ENCODE peak calls at places on chromosomes 1 and 21, in nine cellular contexts. B is C1 segment of cervical spinal cord; Q is A549; Z is activated CD4-positive, alpha-beta T cell treated with anti-CD3 and anti-CD28 coated beads, Interleukin-2, amount 50 U/mL, for 1 hour; L is right cardiac atrium; D is activated naive CD8-positive, alpha-beta T cell treated with anti-CD3 and anti-CD28 coated beads, Interleukin-2, amount 50 U/mL, for 24 hours; I is NCI-H526 treated with DMSO at 0.1 percent for 48 hours; J is HCEC 1CT; Y is stimulated activated naive CD8-positive, alpha-beta T cell treated with anti-CD3 and anti-CD28 coated beads, Interleukin-15, Interleukin-2, amounts not matched to agents 100 U/mL and 50 U/mL, for 24 hours. A is an unnamed sample.

GRCh38 chr1:30342535-30343141 is 380.7 kb downstream of the MATN1 start:
- DNase-seq in Z (no peak), J (no peak), L (no peak), B (no peak), I (no peak), D (no peak), Y (no peak), Q (no peak), A (no peak)

GRCh38 chr1:15057834-15058233 is 95.7 kb upstream of the TMEM51 start:
- DNase-seq in Z (no peak), I (no peak), Y (no peak), L (no peak), B (no peak), D (no peak), Q (no peak), J (no peak), A (no peak)

GRCh38 chr1:2300004-2300771 is 72.1 kb downstream of the SKI start:
- DNase-seq in Y (peak; percentile 89), I (no peak), L (peak; percentile 69), B (no peak), Q (no peak), Z (peak; percentile 73), D (peak; percentile 88), J (no peak), A (no peak)

GRCh38 chr1:33268927-33269610 is 12.8 kb downstream of the ZNF362 start:
- DNase-seq in Z (no peak), Q (no peak), J (no peak), B (no peak), I (no peak), D (no peak), L (no peak), Y (no peak), A (no peak)

GRCh38 chr1:214494706-214495105 is 56.7 kb downstream of the PTPN14 start:
- DNase-seq in J (no peak), B (no peak), D (no peak), L (no peak), Y (no peak), I (no peak), Q (peak; percentile 39), Z (no peak), A (peak; percentile 29)

GRCh38 chr1:5936621-5937372 is 55.4 kb downstream of the NPHP4 start:
- DNase-seq in Y (no peak), B (no peak), Z (no peak), Q (no peak), I (no peak), J (no peak), D (no peak), L (no peak), A (no peak)

GRCh38 chr1:91596474-91596873 is 95.8 kb downstream of the CDC7 start:
- DNase-seq in L (no peak), Z (no peak), Y (no peak), B (no peak), J (peak; percentile 37), D (no peak), Q (no peak), I (no peak), A (no peak)

GRCh38 chr1:16677552-16678423 is 11.0 kb upstream of the RNU1-3 start:
- DNase-seq in Q (peak; percentile 82), I (no peak), D (peak; percentile 72), Y (peak; percentile 73), J (peak; percentile 47), B (no peak), L (peak; percentile 43), Z (no peak), A (peak; percentile 30)

GRCh38 chr1:156025873-156026272 is 5.1 kb upstream of the SSR2 start:
- DNase-seq in Y (peak; percentile 38), I (peak; percentile 79), L (peak; percentile 72), B (no peak), Z (peak; percentile 22), Q (peak; percentile 72), D (peak; percentile 50), J (peak; percentile 31), A (no peak)

GRCh38 chr1:224168859-224169380 is 14.1 kb upstream of the DEGS1 start:
- DNase-seq in Q (peak; percentile 55), Z (no peak), J (peak; percentile 91), D (no peak), L (no peak), I (no peak), B (no peak), Y (peak; percentile 13), A (no peak)

GRCh38 chr1:27132624-27133023 is 22.3 kb downstream of the SLC9A1 start:
- DNase-seq in Y (no peak), I (no peak), J (no peak), L (peak; percentile 70), Q (no peak), B (no peak), Z (no peak), D (no peak), A (no peak)

GRCh38 chr21:36330904-36331303 is 10.9 kb downstream of the MORC3 start:
- DNase-seq in Z (peak; percentile 51), D (peak; percentile 34), I (peak; percentile 42), B (no peak), J (peak; percentile 39), Q (peak; percentile 53), L (no peak), Y (peak; percentile 37), A (peak; percentile 68)

GRCh38 chr1:12556368-12556930 is 61.6 kb downstream of the DHRS3 start:
- DNase-seq in D (no peak), Y (no peak), I (no peak), Q (peak; percentile 73), Z (no peak), B (no peak), J (peak; percentile 50), L (peak; percentile 87), A (peak; percentile 84)

GRCh38 chr1:168977618-168978017 is 128.9 kb upstream of the ATP1B1 start:
- DNase-seq in L (no peak), Q (no peak), J (no peak), Z (no peak), B (no peak), D (no peak), Y (no peak), I (no peak), A (no peak)

GRCh38 chr1:37068897-37069296 is 34.6 kb upstream of the GRIK3 start:
- DNase-seq in Z (no peak), I (no peak), B (no peak), J (no peak), D (no peak), Q (no peak), Y (no peak), L (no peak), A (no peak)

GRCh38 chr1:233629305-233629935 is 15.5 kb downstream of the KCNK1 start:
- DNase-seq in Y (no peak), B (no peak), L (no peak), J (no peak), Q (no peak), Z (no peak), D (no peak), I (no peak), A (no peak)

GRCh38 chr1:114011796-114012195 is 32.5 kb downstream of the OLFML3 start:
- DNase-seq in J (peak; percentile 42), I (no peak), D (no peak), B (no peak), Z (no peak), Q (no peak), Y (no peak), L (no peak), A (no peak)

GRCh38 chr1:12113433-12114339 is 50.6 kb downstream of the TNFRSF8 start:
- DNase-seq in Y (no peak), L (peak; percentile 44), J (peak; percentile 50), B (no peak), I (no peak), D (no peak), Q (no peak), Z (no peak), A (no peak)